ENCODE peak calls at places on chromosomes 6 and 20, in five cellular contexts. D is lower leg skin, S is fibroblast of the aortic adventitia, O is cardiac fibroblast, V is DND-41. N is an unnamed sample.

GRCh38 chr6:129875610-129876515 is 14.7 kb upstream of the TMEM244 start:
- DNase-seq in V (no peak), O (no peak), D (no peak), S (no peak), N (no peak)

GRCh38 chr6:75892384-75892783 is 143.3 kb downstream of the MYO6 start:
- DNase-seq in O (no peak), S (no peak), D (no peak), V (no peak), N (no peak)

GRCh38 chr6:134875367-134875766 is 74.5 kb downstream of the ALDH8A1 start:
- DNase-seq in S (peak), V (peak), D (no peak), O (no peak), N (no peak)

GRCh38 chr20:22346716-22347115 is 237.7 kb downstream of the FOXA2 start:
- DNase-seq in D (no peak), O (no peak), V (no peak), S (no peak), N (no peak)

GRCh38 chr20:10603971-10604864 is 69.6 kb downstream of the JAG1 start:
- DNase-seq in S (peak), V (no peak), D (no peak), O (peak), N (peak)

GRCh38 chr6:699319-699718 is 6.4 kb upstream of the EXOC2 start:
- DNase-seq in V (no peak), O (peak), D (no peak), S (peak), N (no peak)

GRCh38 chr6:160360955-160361354 is 12.8 kb downstream of the SLC22A3 start:
- DNase-seq in D (no peak), S (no peak), O (no peak), V (no peak), N (no peak)

GRCh38 chr20:63307538-63308217 is 14.7 kb downstream of the COL20A1 start:
- DNase-seq in O (no peak), V (no peak), D (no peak), S (no peak), N (no peak)

GRCh38 chr6:133973109-133973971 is 20.3 kb downstream of the TBPL1 start:
- DNase-seq in O (peak), D (no peak), V (no peak), S (peak), N (no peak)

GRCh38 chr6:148441454-148441911 is 98.8 kb downstream of the SASH1 start:
- DNase-seq in O (peak), S (peak), V (no peak), D (no peak), N (no peak)

GRCh38 chr20:24146231-24146634 is 157.7 kb upstream of the GGTLC1 start:
- DNase-seq in D (no peak), S (peak), O (no peak), V (no peak), N (no peak)

GRCh38 chr20:38338849-38339520 is 7.3 kb upstream of the LBP start:
- DNase-seq in O (peak), V (no peak), S (no peak), D (no peak), N (no peak)

GRCh38 chr6:30194797-30195690 is 18.2 kb downstream of the TRIM26 start:
- DNase-seq in V (no peak), O (no peak), S (no peak), D (no peak), N (no peak)

GRCh38 chr20:21251278-21251677 is 51.9 kb upstream of the XRN2 start:
- DNase-seq in D (no peak), S (peak), O (peak), V (no peak), N (no peak)

GRCh38 chr20:21353236-21353635 is 44.1 kb downstream of the NKX2-4 start:
- DNase-seq in O (peak), V (no peak), D (no peak), S (peak), N (no peak)

GRCh38 chr6:8219352-8219943 is 117.1 kb upstream of the EEF1E1 start:
- DNase-seq in O (peak), D (peak), S (peak), V (peak), N (peak)

GRCh38 chr6:8855411-8855810 is 420.1 kb upstream of the SLC35B3 start:
- DNase-seq in O (no peak), V (no peak), D (no peak), S (no peak), N (no peak)

GRCh38 chr6:5126214-5126613 is 41.1 kb downstream of the PPP1R3G start:
- DNase-seq in O (peak), S (peak), V (no peak), D (no peak), N (no peak)

GRCh38 chr6:31252625-31253024 is 19.3 kb downstream of the HLA-C start:
- DNase-seq in O (no peak), S (no peak), D (no peak), V (no peak), N (no peak)

GRCh38 chr6:169994734-169995133 is 243.3 kb downstream of the ERMARD start:
- DNase-seq in O (no peak), S (no peak), V (no peak), D (no peak), N (no peak)

GRCh38 chr6:13617066-13617465 is 1.9 kb downstream of the NOL7 start:
- DNase-seq in S (no peak), V (no peak), D (no peak), O (no peak), N (no peak)

GRCh38 chr20:24780648-24781047 is 168.4 kb upstream of the CST7 start:
- DNase-seq in V (no peak), S (no peak), O (no peak), D (no peak), N (peak)

GRCh38 chr20:5751856-5752255 is 1.7 kb downstream of the SHLD1 start:
- DNase-seq in S (peak), D (no peak), V (no peak), O (peak), N (no peak)

GRCh38 chr6:138428943-138429616 is 25.1 kb downstream of the HEBP2 start:
- DNase-seq in D (no peak), S (peak), O (peak), V (no peak), N (no peak)

GRCh38 chr6:65182681-65183080 is 524.3 kb downstream of the EYS start:
- DNase-seq in S (no peak), D (no peak), O (peak), V (no peak), N (no peak)

GRCh38 chr6:37059344-37060194 is 54.1 kb downstream of the FGD2 start:
- DNase-seq in D (peak), O (peak), S (peak), V (no peak), N (peak)

GRCh38 chr6:129543981-129544380 is 166.0 kb downstream of the ARHGAP18 start:
- DNase-seq in O (peak), S (peak), D (no peak), V (no peak), N (no peak)

GRCh38 chr6:136526196-136526930 is 23.9 kb downstream of the MAP7 start:
- DNase-seq in S (peak), V (peak), D (peak), O (peak), N (no peak)

GRCh38 chr6:127341471-127342202 is 1.8 kb downstream of the ECHDC1 start:
- DNase-seq in O (no peak), V (no peak), D (no peak), S (no peak), N (no peak)

GRCh38 chr20:63317601-63318291 is 24.8 kb downstream of the COL20A1 start:
- DNase-seq in V (no peak), O (no peak), D (no peak), S (no peak), N (peak)

GRCh38 chr6:22145823-22146379 is 150.9 kb downstream of the PRL start:
- DNase-seq in D (no peak), V (peak), S (peak), O (peak), N (no peak)

DNA sequence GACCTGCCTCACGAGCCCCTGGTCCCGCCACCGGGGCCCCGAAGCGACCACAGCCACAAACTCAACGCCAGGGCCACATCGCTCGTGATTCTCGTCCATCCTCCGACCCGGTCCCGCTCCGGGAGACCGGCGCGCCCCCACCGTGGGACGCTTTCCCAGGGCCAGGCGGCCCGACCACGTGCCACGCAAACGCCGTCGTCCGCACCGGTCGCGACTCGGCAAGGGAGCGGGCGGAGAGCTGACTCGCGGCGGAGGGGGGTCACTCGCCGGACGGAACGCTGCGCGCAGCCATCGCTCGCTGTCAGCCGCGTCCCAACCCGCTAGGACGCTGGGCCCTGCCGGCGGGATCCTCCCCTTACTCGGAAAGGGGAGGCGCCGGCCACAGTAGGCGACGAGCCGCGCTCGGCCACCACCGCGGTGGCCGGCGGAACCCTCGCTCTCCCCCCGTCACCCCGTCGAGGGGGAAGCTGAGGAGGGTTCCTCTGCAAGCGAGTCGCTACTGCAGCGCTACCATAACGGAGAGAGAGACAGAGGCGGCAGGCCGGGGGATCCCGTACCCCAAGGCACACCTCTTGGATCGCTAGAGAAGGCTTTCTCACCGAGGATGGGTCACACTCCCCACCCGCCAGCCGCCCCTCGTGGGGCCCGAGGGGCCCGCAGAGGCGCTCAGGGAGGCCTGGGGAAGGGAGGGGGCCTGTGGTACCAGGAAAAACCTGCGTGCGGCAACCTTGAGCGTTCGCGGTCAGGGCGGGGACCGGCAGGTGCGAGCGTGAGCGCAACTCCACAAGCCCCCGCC is 511.8 kb upstream of the ZNF337 start:
- DNase-seq in O (no peak), S (no peak), V (no peak), D (no peak), N (no peak)
- H3K4me3 ChIP-seq in O (peak), S (peak), V (no peak), D (no peak), N (peak)

GRCh38 chr6:118872726-118873125 is 21.2 kb upstream of the ASF1A start:
- DNase-seq in O (no peak), D (no peak), V (no peak), S (peak), N (no peak)
- H3K4me3 ChIP-seq in O (no peak), D (no peak), V (no peak), S (no peak), N (no peak)

DNA sequence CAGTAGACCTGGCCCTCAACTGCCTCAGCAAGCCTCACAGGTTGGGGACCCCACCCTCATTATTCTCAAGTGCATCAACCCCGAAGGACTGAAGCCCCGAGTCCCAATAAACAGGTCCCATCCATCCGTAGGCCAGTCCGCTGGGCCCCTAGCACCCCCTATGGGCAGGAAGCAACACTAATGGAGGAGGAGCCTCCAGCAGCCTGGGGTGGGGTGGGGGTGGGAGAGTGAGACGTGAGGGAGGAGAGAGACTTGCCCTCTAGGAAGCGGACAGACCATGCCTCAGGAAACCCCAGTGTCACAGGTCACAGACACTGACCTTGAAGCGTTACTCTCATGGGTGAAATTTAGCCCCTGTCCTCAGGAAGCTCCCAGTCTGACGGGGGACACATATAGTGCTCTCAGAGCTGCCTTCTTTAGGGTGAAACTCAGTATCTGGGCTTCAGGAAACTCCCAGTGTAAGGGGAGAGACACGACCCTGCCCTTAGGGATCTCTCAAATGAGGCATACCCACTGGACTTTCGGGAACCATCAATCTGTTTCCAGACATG is 125.9 kb downstream of the MRPL14 start:
- DNase-seq in S (no peak), D (no peak), V (peak), O (no peak), N (no peak)
- H3K4me3 ChIP-seq in S (no peak), D (no peak), V (peak), O (no peak), N (no peak)

GRCh38 chr6:53363341-53364079 is 14.8 kb upstream of the ELOVL5 start:
- DNase-seq in V (no peak), O (no peak), S (no peak), D (no peak), N (no peak)
- H3K4me3 ChIP-seq in V (no peak), O (no peak), S (no peak), D (no peak), N (no peak)

DNA sequence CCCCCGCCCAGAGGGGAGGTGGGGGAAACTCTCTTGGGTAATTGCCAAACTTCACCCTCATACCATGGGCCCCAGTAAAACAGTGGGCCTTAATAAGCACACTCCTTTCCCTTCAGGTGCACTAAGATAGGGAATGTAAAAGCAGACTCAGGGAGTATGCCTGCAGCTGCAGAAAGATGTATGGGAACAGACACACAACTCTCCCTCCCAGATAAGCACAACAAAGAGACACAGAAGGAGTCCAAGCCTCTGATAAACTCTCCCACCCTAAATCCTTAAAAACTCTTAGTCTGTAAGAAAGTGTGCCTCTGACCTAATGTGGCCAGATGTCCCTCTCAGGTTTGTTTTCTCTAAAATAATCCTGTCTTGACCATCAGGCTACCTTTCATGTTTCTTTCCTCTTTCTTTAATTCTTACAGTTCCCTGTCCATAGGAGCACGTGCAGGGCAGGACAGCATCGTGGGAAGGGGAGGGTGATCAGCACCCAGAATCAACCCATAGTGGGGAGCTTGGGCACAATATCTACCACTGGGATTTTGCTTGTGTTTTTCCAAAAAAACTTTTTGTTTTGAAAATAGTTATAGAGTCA is 11.3 kb upstream of the CTCFL start:
- DNase-seq in S (no peak), D (no peak), V (no peak), O (no peak), N (no peak)
- H3K4me3 ChIP-seq in S (no peak), D (no peak), V (no peak), O (no peak), N (no peak)

GRCh38 chr20:60330461-60330860 is 372.2 kb downstream of the CDH26 start:
- DNase-seq in V (no peak), O (no peak), D (no peak), S (no peak), N (no peak)
- H3K4me3 ChIP-seq in V (no peak), O (no peak), D (no peak), S (no peak), N (no peak)

GRCh38 chr6:16766043-16766521 is 4.8 kb upstream of the ATXN1 start:
- DNase-seq in S (peak), D (no peak), V (no peak), O (peak), N (no peak)
- H3K4me3 ChIP-seq in S (no peak), D (no peak), V (no peak), O (no peak), N (no peak)

GRCh38 chr6:2229742-2230141 is 15.7 kb downstream of the GMDS start:
- DNase-seq in V (no peak), O (no peak), D (no peak), S (no peak), N (no peak)
- H3K4me3 ChIP-seq in V (no peak), O (no peak), D (no peak), S (no peak), N (no peak)

GRCh38 chr6:143060806-143061596 is at the start of gene AIG1:
- DNase-seq in O (no peak), V (peak), D (peak), S (peak), N (no peak)

GRCh38 chr6:143060354-143060805 is 309 bp upstream of the AIG1 start:
- DNase-seq in D (peak), S (peak), V (peak), O (peak), N (peak)

GRCh38 chr6:143063631-143064030 is 2.9 kb downstream of the AIG1 start:
- DNase-seq in D (no peak), S (no peak), O (no peak), V (no peak), N (no peak)

GRCh38 chr6:143062551-143062950 is 1.9 kb downstream of the AIG1 start:
- DNase-seq in D (no peak), V (no peak), O (no peak), S (no peak), N (no peak)

GRCh38 chr6:143061597-143062385 is 1.1 kb downstream of the AIG1 start:
- DNase-seq in S (peak), O (no peak), D (no peak), V (no peak), N (no peak)
- H3K4me3 ChIP-seq in S (peak), O (peak), D (no peak), V (no peak), N (peak)

DNA sequence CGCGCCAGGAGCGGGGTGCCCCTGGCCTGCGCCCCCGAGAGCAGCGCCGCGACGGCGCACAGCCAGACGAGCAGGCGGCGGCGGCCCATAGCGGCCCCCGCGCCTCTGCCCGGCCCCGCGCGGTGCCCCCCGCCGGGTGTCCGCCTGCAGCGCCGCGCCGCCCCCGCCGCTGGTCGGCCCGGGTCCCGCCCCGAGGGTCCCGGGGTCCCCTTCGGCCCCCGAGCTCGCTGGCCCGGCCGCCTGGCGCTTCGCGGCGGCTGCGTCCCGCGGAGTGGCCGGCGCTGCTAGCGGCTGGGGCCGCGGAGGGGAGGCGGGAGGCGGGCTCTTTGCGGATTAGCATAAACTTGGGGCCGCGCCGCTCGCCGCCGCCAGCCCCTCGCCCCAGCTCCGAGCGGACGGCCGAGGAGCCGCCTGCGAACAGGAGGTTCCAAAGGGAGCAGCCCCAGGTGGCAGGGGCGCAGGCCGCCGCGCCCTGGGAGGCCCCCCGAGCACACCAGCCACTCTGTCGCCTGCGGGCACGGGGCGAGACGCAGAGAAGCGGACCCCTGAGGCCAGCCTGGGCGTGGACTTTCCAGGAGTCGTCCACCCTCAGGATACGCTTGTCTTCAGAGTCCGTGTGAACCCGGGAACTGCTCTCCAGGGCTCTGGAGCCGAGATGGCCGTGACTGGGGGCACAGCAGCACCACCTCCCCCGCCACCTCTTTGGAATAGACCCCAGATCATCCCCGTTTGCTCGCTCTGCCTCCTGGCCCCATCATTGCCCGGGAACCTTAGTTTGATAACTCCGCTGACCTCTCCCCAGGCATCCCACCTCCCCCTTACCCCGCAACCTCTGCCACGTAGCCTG is at the start of gene EMILIN3:
- DNase-seq in D (no peak), V (no peak), S (no peak), O (no peak), N (no peak)
- H3K4me3 ChIP-seq in D (no peak), V (no peak), S (no peak), O (peak), N (peak)

N was measured in ascending aorta.